ENCODE peak calls at places on chromosomes 2 and 18, in ten cellular contexts. One of them, this sample, is unnamed.

GRCh38 chr2:72325592-72326422 is 178.1 kb upstream of the CYP26B1 start:
- DNase-seq in GM12892: no peak
- DNase-seq in Peyer's patch: peak
- DNase-seq in upper lobe of left lung: no peak
- DNase-seq in stomach: peak
- DNase-seq in right lobe of liver: peak
- DNase-seq in transverse colon: peak
- DNase-seq in HepG2: peak
- DNase-seq in H54: peak
- DNase-seq in NB4: peak
- DNase-seq in this sample: peak

GRCh38 chr18:12948055-12948804 is 419 bp downstream of the SEH1L start:
- DNase-seq in GM12892: peak
- DNase-seq in Peyer's patch: peak
- DNase-seq in upper lobe of left lung: peak
- DNase-seq in stomach: peak
- DNase-seq in right lobe of liver: peak
- DNase-seq in transverse colon: peak
- DNase-seq in HepG2: peak
- DNase-seq in H54: peak
- DNase-seq in NB4: peak
- DNase-seq in this sample: peak

GRCh38 chr2:127740665-127741287 is 39.5 kb downstream of the SFT2D3 start:
- DNase-seq in GM12892: no peak
- DNase-seq in Peyer's patch: no peak
- DNase-seq in upper lobe of left lung: no peak
- DNase-seq in stomach: no peak
- DNase-seq in right lobe of liver: no peak
- DNase-seq in transverse colon: no peak
- DNase-seq in HepG2: no peak
- DNase-seq in H54: no peak
- DNase-seq in NB4: peak
- DNase-seq in this sample: no peak

GRCh38 chr2:241980193-241980592 is 110.7 kb downstream of the RTP5 start:
- DNase-seq in GM12892: no peak
- DNase-seq in Peyer's patch: peak
- DNase-seq in upper lobe of left lung: no peak
- DNase-seq in stomach: peak
- DNase-seq in right lobe of liver: peak
- DNase-seq in transverse colon: peak
- DNase-seq in HepG2: no peak
- DNase-seq in H54: no peak
- DNase-seq in NB4: no peak
- DNase-seq in this sample: no peak

GRCh38 chr2:39954346-39954745 is 175.3 kb upstream of the THUMPD2 start:
- DNase-seq in GM12892: no peak
- DNase-seq in Peyer's patch: no peak
- DNase-seq in upper lobe of left lung: no peak
- DNase-seq in stomach: no peak
- DNase-seq in right lobe of liver: no peak
- DNase-seq in transverse colon: no peak
- DNase-seq in HepG2: no peak
- DNase-seq in H54: no peak
- DNase-seq in NB4: no peak
- DNase-seq in this sample: no peak

GRCh38 chr2:229882583-229882982 is 39.2 kb downstream of the TRIP12 start:
- DNase-seq in GM12892: no peak
- DNase-seq in Peyer's patch: no peak
- DNase-seq in upper lobe of left lung: no peak
- DNase-seq in stomach: no peak
- DNase-seq in right lobe of liver: no peak
- DNase-seq in transverse colon: no peak
- DNase-seq in HepG2: no peak
- DNase-seq in H54: no peak
- DNase-seq in NB4: no peak
- DNase-seq in this sample: peak

GRCh38 chr2:205835982-205836381 is 153.7 kb downstream of the NRP2 start:
- DNase-seq in GM12892: no peak
- DNase-seq in Peyer's patch: no peak
- DNase-seq in upper lobe of left lung: no peak
- DNase-seq in stomach: no peak
- DNase-seq in right lobe of liver: no peak
- DNase-seq in transverse colon: no peak
- DNase-seq in HepG2: no peak
- DNase-seq in H54: no peak
- DNase-seq in NB4: no peak
- DNase-seq in this sample: no peak

GRCh38 chr18:68839701-68840100 is 41.8 kb downstream of the CCDC102B start:
- DNase-seq in GM12892: no peak
- DNase-seq in Peyer's patch: no peak
- DNase-seq in upper lobe of left lung: no peak
- DNase-seq in stomach: no peak
- DNase-seq in right lobe of liver: no peak
- DNase-seq in transverse colon: no peak
- DNase-seq in HepG2: no peak
- DNase-seq in H54: no peak
- DNase-seq in NB4: no peak
- DNase-seq in this sample: no peak

GRCh38 chr2:181753686-181754085 is 73.4 kb upstream of the NEUROD1 start:
- DNase-seq in GM12892: no peak
- DNase-seq in Peyer's patch: no peak
- DNase-seq in upper lobe of left lung: no peak
- DNase-seq in stomach: no peak
- DNase-seq in right lobe of liver: no peak
- DNase-seq in transverse colon: no peak
- DNase-seq in HepG2: no peak
- DNase-seq in H54: no peak
- DNase-seq in NB4: no peak
- DNase-seq in this sample: no peak

GRCh38 chr2:26640331-26640745 is 828 bp downstream of the CIB4 start:
- DNase-seq in GM12892: no peak
- DNase-seq in Peyer's patch: no peak
- DNase-seq in upper lobe of left lung: peak
- DNase-seq in stomach: peak
- DNase-seq in right lobe of liver: no peak
- DNase-seq in transverse colon: peak
- DNase-seq in HepG2: peak
- DNase-seq in H54: peak
- DNase-seq in NB4: peak
- DNase-seq in this sample: no peak

GRCh38 chr18:26574958-26575864 is 26.9 kb upstream of the KCTD1 start:
- DNase-seq in GM12892: no peak
- DNase-seq in Peyer's patch: peak
- DNase-seq in upper lobe of left lung: peak
- DNase-seq in stomach: peak
- DNase-seq in right lobe of liver: peak
- DNase-seq in transverse colon: peak
- DNase-seq in HepG2: peak
- DNase-seq in H54: no peak
- DNase-seq in NB4: peak
- DNase-seq in this sample: no peak

GRCh38 chr2:146238254-146238961 is 1606.4 kb upstream of the ACVR2A start:
- DNase-seq in GM12892: no peak
- DNase-seq in Peyer's patch: no peak
- DNase-seq in upper lobe of left lung: no peak
- DNase-seq in stomach: no peak
- DNase-seq in right lobe of liver: no peak
- DNase-seq in transverse colon: no peak
- DNase-seq in HepG2: no peak
- DNase-seq in H54: no peak
- DNase-seq in NB4: no peak
- DNase-seq in this sample: no peak

GRCh38 chr2:233331536-233331935 is 22.8 kb upstream of the DGKD start:
- DNase-seq in GM12892: peak
- DNase-seq in Peyer's patch: no peak
- DNase-seq in upper lobe of left lung: no peak
- DNase-seq in stomach: peak
- DNase-seq in right lobe of liver: peak
- DNase-seq in transverse colon: peak
- DNase-seq in HepG2: no peak
- DNase-seq in H54: no peak
- DNase-seq in NB4: peak
- DNase-seq in this sample: no peak

GRCh38 chr2:60998628-60999545 is 18.6 kb upstream of the PEX13 start:
- DNase-seq in GM12892: peak
- DNase-seq in Peyer's patch: no peak
- DNase-seq in upper lobe of left lung: no peak
- DNase-seq in stomach: no peak
- DNase-seq in right lobe of liver: no peak
- DNase-seq in transverse colon: no peak
- DNase-seq in HepG2: peak
- DNase-seq in H54: peak
- DNase-seq in NB4: peak
- DNase-seq in this sample: peak

GRCh38 chr2:191650896-191651773 is 26.8 kb upstream of the NABP1 start:
- DNase-seq in GM12892: peak
- DNase-seq in Peyer's patch: no peak
- DNase-seq in upper lobe of left lung: no peak
- DNase-seq in stomach: no peak
- DNase-seq in right lobe of liver: no peak
- DNase-seq in transverse colon: no peak
- DNase-seq in HepG2: no peak
- DNase-seq in H54: no peak
- DNase-seq in NB4: no peak
- DNase-seq in this sample: no peak
- TF ChIP-seq POLR2A in GM12892: peak
- TF ChIP-seq POLR2A in Peyer's patch: no peak
- TF ChIP-seq POLR2A in upper lobe of left lung: no peak
- TF ChIP-seq POLR2A in stomach: no peak
- TF ChIP-seq POLR2A in right lobe of liver: no peak
- TF ChIP-seq POLR2A in transverse colon: no peak
- TF ChIP-seq POLR2A in HepG2: no peak
- TF ChIP-seq POLR2A in H54: no peak
- TF ChIP-seq POLR2A in NB4: no peak
- TF ChIP-seq POLR2A in this sample: no peak

GRCh38 chr2:238894950-238895298 is 47.0 kb downstream of the TWIST2 start:
- DNase-seq in GM12892: no peak
- DNase-seq in Peyer's patch: no peak
- DNase-seq in upper lobe of left lung: no peak
- DNase-seq in stomach: no peak
- DNase-seq in right lobe of liver: no peak
- DNase-seq in transverse colon: no peak
- DNase-seq in HepG2: no peak
- DNase-seq in H54: no peak
- DNase-seq in NB4: no peak
- DNase-seq in this sample: no peak
- TF ChIP-seq POLR2A in GM12892: no peak
- TF ChIP-seq POLR2A in Peyer's patch: no peak
- TF ChIP-seq POLR2A in upper lobe of left lung: no peak
- TF ChIP-seq POLR2A in stomach: no peak
- TF ChIP-seq POLR2A in right lobe of liver: no peak
- TF ChIP-seq POLR2A in transverse colon: no peak
- TF ChIP-seq POLR2A in HepG2: no peak
- TF ChIP-seq POLR2A in H54: no peak
- TF ChIP-seq POLR2A in NB4: no peak
- TF ChIP-seq POLR2A in this sample: no peak

GRCh38 chr2:45611020-45611737 is at the start of gene SRBD1:
- DNase-seq in GM12892: peak
- DNase-seq in Peyer's patch: peak
- DNase-seq in upper lobe of left lung: peak
- DNase-seq in stomach: peak
- DNase-seq in right lobe of liver: peak
- DNase-seq in transverse colon: peak
- DNase-seq in HepG2: peak
- DNase-seq in H54: peak
- DNase-seq in NB4: peak
- DNase-seq in this sample: peak
- TF ChIP-seq POLR2A in GM12892: peak
- TF ChIP-seq POLR2A in Peyer's patch: peak
- TF ChIP-seq POLR2A in upper lobe of left lung: no peak
- TF ChIP-seq POLR2A in stomach: no peak
- TF ChIP-seq POLR2A in right lobe of liver: peak
- TF ChIP-seq POLR2A in transverse colon: peak
- TF ChIP-seq POLR2A in HepG2: peak
- TF ChIP-seq POLR2A in H54: peak
- TF ChIP-seq POLR2A in NB4: peak
- TF ChIP-seq POLR2A in this sample: peak

GRCh38 chr2:111898703-111899514 is 502 bp downstream of the MERTK start:
- DNase-seq in GM12892: peak
- DNase-seq in Peyer's patch: peak
- DNase-seq in upper lobe of left lung: no peak
- DNase-seq in stomach: peak
- DNase-seq in right lobe of liver: no peak
- DNase-seq in transverse colon: no peak
- DNase-seq in HepG2: no peak
- DNase-seq in H54: no peak
- DNase-seq in NB4: peak
- DNase-seq in this sample: peak

GRCh38 chr2:111896007-111896406 is 2.4 kb upstream of the MERTK start:
- DNase-seq in GM12892: no peak
- DNase-seq in Peyer's patch: no peak
- DNase-seq in upper lobe of left lung: no peak
- DNase-seq in stomach: no peak
- DNase-seq in right lobe of liver: no peak
- DNase-seq in transverse colon: peak
- DNase-seq in HepG2: no peak
- DNase-seq in H54: no peak
- DNase-seq in NB4: peak
- DNase-seq in this sample: peak

GRCh38 chr2:111896576-111896975 is 1.8 kb upstream of the MERTK start:
- DNase-seq in GM12892: no peak
- DNase-seq in Peyer's patch: no peak
- DNase-seq in upper lobe of left lung: no peak
- DNase-seq in stomach: no peak
- DNase-seq in right lobe of liver: no peak
- DNase-seq in transverse colon: no peak
- DNase-seq in HepG2: no peak
- DNase-seq in H54: no peak
- DNase-seq in NB4: no peak
- DNase-seq in this sample: no peak

GRCh38 chr2:111897630-111897923 is 830 bp upstream of the MERTK start:
- DNase-seq in GM12892: no peak
- DNase-seq in Peyer's patch: no peak
- DNase-seq in upper lobe of left lung: no peak
- DNase-seq in stomach: no peak
- DNase-seq in right lobe of liver: no peak
- DNase-seq in transverse colon: no peak
- DNase-seq in HepG2: no peak
- DNase-seq in H54: no peak
- DNase-seq in NB4: no peak
- DNase-seq in this sample: no peak

DNA sequence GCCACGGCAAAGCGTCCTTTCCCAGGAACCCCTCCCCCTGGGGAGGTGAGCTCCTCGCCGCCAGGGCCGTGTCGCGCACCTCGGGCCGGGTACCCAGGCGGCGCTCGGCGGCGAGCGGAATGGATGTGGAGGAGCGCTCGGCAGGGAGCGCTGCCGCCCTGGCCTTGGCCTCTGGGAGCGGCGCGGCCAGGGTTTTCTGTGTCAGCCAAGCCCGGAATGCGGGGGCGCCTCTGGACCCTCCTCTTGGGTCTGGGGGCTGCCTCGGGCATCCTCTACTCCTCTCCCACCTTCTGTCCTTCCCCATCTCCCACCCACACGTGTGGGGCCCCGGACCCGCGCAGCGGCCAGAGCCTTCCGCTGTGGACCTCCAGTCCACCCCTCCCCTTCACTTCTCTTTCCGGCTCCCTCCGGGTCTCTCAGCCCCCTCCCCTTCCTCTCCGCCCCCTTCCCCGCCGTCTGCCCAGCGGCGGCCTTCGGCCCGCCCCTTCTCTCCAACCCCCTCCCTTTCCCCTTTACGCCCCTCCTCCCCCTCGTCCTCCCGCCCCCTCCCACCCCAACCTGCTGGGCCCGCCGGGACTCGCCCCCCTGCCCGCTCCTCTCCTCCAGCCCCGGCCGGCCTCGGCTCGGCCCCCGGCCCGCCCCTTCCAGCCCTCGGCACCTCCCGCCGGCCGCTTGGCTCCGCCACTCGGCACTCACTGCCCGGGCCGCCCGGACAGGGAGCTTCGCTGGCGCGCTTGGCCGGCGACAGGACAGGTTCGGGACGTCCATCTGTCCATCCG is at the start of gene MERTK:
- DNase-seq in GM12892: peak
- DNase-seq in Peyer's patch: peak
- DNase-seq in upper lobe of left lung: peak
- DNase-seq in stomach: peak
- DNase-seq in right lobe of liver: peak
- DNase-seq in transverse colon: peak
- DNase-seq in HepG2: peak
- DNase-seq in H54: peak
- DNase-seq in NB4: peak
- DNase-seq in this sample: peak
- TF ChIP-seq POLR2A in GM12892: no peak
- TF ChIP-seq POLR2A in Peyer's patch: peak
- TF ChIP-seq POLR2A in upper lobe of left lung: no peak
- TF ChIP-seq POLR2A in stomach: no peak
- TF ChIP-seq POLR2A in right lobe of liver: peak
- TF ChIP-seq POLR2A in transverse colon: peak
- TF ChIP-seq POLR2A in HepG2: peak
- TF ChIP-seq POLR2A in H54: no peak
- TF ChIP-seq POLR2A in NB4: peak
- TF ChIP-seq POLR2A in this sample: no peak